ENCODE peak calls at places on chromosomes 2 and 18, in eight cellular contexts. D is spleen; K is GM13976; U is AG08395; C is stimulated activated CD4-positive, alpha-beta T cell treated with anti-CD3 and anti-CD28 coated beads, Interleukin-15, amount 100 ng/mL, for 24 hours; T is H7; B is heart right ventricle; S is HEK293T. Q is an unnamed sample.

GRCh38 chr2:108542071-108542470 is 7.8 kb downstream of the LIMS1 start:
- DNase-seq in U (peak), S (no peak), K (no peak), D (no peak), C (no peak), T (no peak), B (no peak), Q (no peak)

GRCh38 chr18:50819027-50819726 is 639 bp downstream of the MRO start:
- DNase-seq in U (peak), C (no peak), K (no peak), B (peak), T (peak), S (peak), D (peak), Q (peak)

GRCh38 chr2:78202986-78203670 is 681.0 kb upstream of the LRRTM4 start:
- DNase-seq in D (no peak), C (no peak), S (no peak), T (no peak), K (no peak), B (no peak), U (no peak), Q (no peak)

GRCh38 chr2:218027426-218028188 is 24.8 kb upstream of the TNS1 start:
- DNase-seq in B (no peak), C (no peak), S (no peak), D (no peak), U (no peak), K (no peak), T (no peak), Q (no peak)

GRCh38 chr18:12470382-12471090 is 62.8 kb downstream of the PRELID3A start:
- DNase-seq in D (no peak), C (no peak), T (no peak), B (no peak), S (no peak), U (no peak), K (no peak), Q (no peak)

GRCh38 chr18:57043241-57043640 is 103.6 kb upstream of the BOD1L2 start:
- DNase-seq in U (no peak), S (no peak), K (no peak), T (no peak), D (no peak), B (no peak), C (no peak), Q (no peak)

GRCh38 chr2:43898958-43899346 is 60.2 kb downstream of the ABCG8 start:
- DNase-seq in K (no peak), C (no peak), T (no peak), U (no peak), S (no peak), D (no peak), B (no peak), Q (no peak)

GRCh38 chr18:69161383-69162028 is 239.2 kb upstream of the DOK6 start:
- DNase-seq in U (peak), D (no peak), T (peak), S (peak), B (no peak), C (no peak), K (no peak), Q (no peak)

GRCh38 chr2:60468390-60469085 is 84.9 kb downstream of the BCL11A start:
- DNase-seq in T (no peak), C (no peak), D (no peak), U (peak), S (no peak), B (no peak), K (no peak), Q (no peak)

GRCh38 chr2:217066510-217067270 is 206.8 kb upstream of the TNP1 start:
- DNase-seq in D (no peak), S (no peak), U (no peak), B (no peak), T (no peak), K (no peak), C (no peak), Q (no peak)

GRCh38 chr2:96164459-96165184 is 19.4 kb upstream of the DUSP2 start:
- DNase-seq in S (no peak), T (peak), D (peak), U (no peak), C (peak), K (peak), B (no peak), Q (peak)

GRCh38 chr18:75168654-75169053 is 40.3 kb downstream of the PTGR3 start:
- DNase-seq in D (no peak), U (no peak), K (no peak), T (no peak), B (no peak), S (no peak), C (no peak), Q (no peak)

GRCh38 chr2:240898108-240898730 is 2.3 kb upstream of the MAB21L4 start:
- DNase-seq in C (no peak), K (no peak), S (no peak), D (no peak), T (no peak), B (peak), U (no peak), Q (no peak)

GRCh38 chr2:240837621-240838020 is 17.6 kb upstream of the KIF1A start:
- DNase-seq in D (peak), C (no peak), B (no peak), K (no peak), U (no peak), S (no peak), T (no peak), Q (no peak)